ENCODE peak calls at places on chromosomes 11 and 22, in six cellular contexts. One of them, this sample, is unnamed.

GRCh38 chr11:438101-438844 is 3.5 kb downstream of the ANO9 start:
- DNase-seq in ascending aorta: no peak
- DNase-seq in tibial nerve: no peak
- DNase-seq in foreskin fibroblast: no peak
- DNase-seq in fibroblast of villous mesenchyme: no peak
- DNase-seq in mucosa of descending colon: no peak
- DNase-seq in this sample: no peak

GRCh38 chr22:21752276-21752675 is 16.7 kb upstream of the YPEL1 start:
- DNase-seq in foreskin fibroblast: no peak
- DNase-seq in mucosa of descending colon: no peak
- DNase-seq in tibial nerve: no peak
- DNase-seq in fibroblast of villous mesenchyme: no peak
- DNase-seq in ascending aorta: no peak
- DNase-seq in this sample: no peak

GRCh38 chr22:17807571-17808410 is 33.5 kb upstream of the BID start:
- DNase-seq in foreskin fibroblast: peak; percentile 44
- DNase-seq in mucosa of descending colon: no peak
- DNase-seq in tibial nerve: no peak
- DNase-seq in ascending aorta: no peak
- DNase-seq in fibroblast of villous mesenchyme: peak; percentile 70
- DNase-seq in this sample: no peak

GRCh38 chr11:12381875-12382274 is 4.5 kb downstream of the PARVA start:
- DNase-seq in tibial nerve: no peak
- DNase-seq in ascending aorta: no peak
- DNase-seq in mucosa of descending colon: no peak
- DNase-seq in fibroblast of villous mesenchyme: no peak
- DNase-seq in foreskin fibroblast: no peak
- DNase-seq in this sample: no peak

GRCh38 chr11:34926101-34926830 is 9.8 kb downstream of the PDHX start:
- DNase-seq in fibroblast of villous mesenchyme: peak; percentile 74
- DNase-seq in ascending aorta: no peak
- DNase-seq in foreskin fibroblast: peak; percentile 74
- DNase-seq in mucosa of descending colon: peak; percentile 36
- DNase-seq in tibial nerve: peak; percentile 28
- DNase-seq in this sample: no peak

GRCh38 chr22:17576475-17576874 is 13.2 kb downstream of the SLC25A18 start:
- DNase-seq in foreskin fibroblast: peak; percentile 92
- DNase-seq in tibial nerve: no peak
- DNase-seq in mucosa of descending colon: no peak
- DNase-seq in ascending aorta: no peak
- DNase-seq in fibroblast of villous mesenchyme: peak; percentile 31
- DNase-seq in this sample: no peak

GRCh38 chr11:4704054-4704789 is at the start of gene MMP26:
- DNase-seq in foreskin fibroblast: no peak
- DNase-seq in tibial nerve: no peak
- DNase-seq in fibroblast of villous mesenchyme: no peak
- DNase-seq in mucosa of descending colon: peak; percentile 4
- DNase-seq in ascending aorta: no peak
- DNase-seq in this sample: no peak

GRCh38 chr11:118074785-118075184 is 2.1 kb upstream of the TMPRSS4 start:
- DNase-seq in ascending aorta: no peak
- DNase-seq in tibial nerve: no peak
- DNase-seq in mucosa of descending colon: peak; percentile 57
- DNase-seq in fibroblast of villous mesenchyme: no peak
- DNase-seq in foreskin fibroblast: no peak
- DNase-seq in this sample: no peak

GRCh38 chr11:689630-690029 is 5.4 kb downstream of the DEAF1 start:
- DNase-seq in fibroblast of villous mesenchyme: no peak
- DNase-seq in mucosa of descending colon: no peak
- DNase-seq in ascending aorta: no peak
- DNase-seq in tibial nerve: no peak
- DNase-seq in foreskin fibroblast: no peak
- DNase-seq in this sample: no peak

GRCh38 chr11:1864216-1864615 is 11.3 kb downstream of the LSP1 start:
- DNase-seq in foreskin fibroblast: peak; percentile 55
- DNase-seq in tibial nerve: no peak
- DNase-seq in mucosa of descending colon: no peak
- DNase-seq in ascending aorta: no peak
- DNase-seq in fibroblast of villous mesenchyme: no peak
- DNase-seq in this sample: no peak

GRCh38 chr11:128481135-128481534 is 106.2 kb downstream of the ETS1 start:
- DNase-seq in mucosa of descending colon: no peak
- DNase-seq in tibial nerve: peak; percentile 76
- DNase-seq in ascending aorta: no peak
- DNase-seq in fibroblast of villous mesenchyme: peak; percentile 98
- DNase-seq in foreskin fibroblast: peak; percentile 86
- DNase-seq in this sample: no peak

GRCh38 chr11:10494636-10495463 is 39.8 kb downstream of the AMPD3 start:
- DNase-seq in foreskin fibroblast: no peak
- DNase-seq in ascending aorta: no peak
- DNase-seq in mucosa of descending colon: no peak
- DNase-seq in fibroblast of villous mesenchyme: no peak
- DNase-seq in tibial nerve: no peak
- DNase-seq in this sample: no peak

GRCh38 chr11:59204736-59205135 is 8.0 kb downstream of the MPEG1 start:
- DNase-seq in mucosa of descending colon: no peak
- DNase-seq in fibroblast of villous mesenchyme: no peak
- DNase-seq in ascending aorta: no peak
- DNase-seq in foreskin fibroblast: no peak
- DNase-seq in tibial nerve: no peak
- DNase-seq in this sample: no peak

GRCh38 chr11:1393038-1393710 is 3.4 kb downstream of the BRSK2 start:
- DNase-seq in fibroblast of villous mesenchyme: no peak
- DNase-seq in foreskin fibroblast: no peak
- DNase-seq in ascending aorta: no peak
- DNase-seq in tibial nerve: no peak
- DNase-seq in mucosa of descending colon: no peak
- DNase-seq in this sample: no peak

GRCh38 chr22:17198188-17199130 is 20.8 kb downstream of the ADA2 start:
- DNase-seq in tibial nerve: no peak
- DNase-seq in foreskin fibroblast: no peak
- DNase-seq in mucosa of descending colon: peak; percentile 38
- DNase-seq in fibroblast of villous mesenchyme: no peak
- DNase-seq in ascending aorta: no peak
- DNase-seq in this sample: no peak

GRCh38 chr11:62542111-62542745 is 4.4 kb downstream of the AHNAK start:
- DNase-seq in fibroblast of villous mesenchyme: no peak
- DNase-seq in mucosa of descending colon: peak; percentile 69
- DNase-seq in ascending aorta: no peak
- DNase-seq in foreskin fibroblast: no peak
- DNase-seq in tibial nerve: no peak
- DNase-seq in this sample: no peak

GRCh38 chr11:70445091-70445490 is 46.8 kb downstream of the CTTN start:
- DNase-seq in ascending aorta: no peak
- DNase-seq in tibial nerve: no peak
- DNase-seq in fibroblast of villous mesenchyme: no peak
- DNase-seq in foreskin fibroblast: no peak
- DNase-seq in mucosa of descending colon: no peak
- DNase-seq in this sample: no peak

GRCh38 chr11:70454197-70454767 is 56.0 kb downstream of the CTTN start:
- DNase-seq in mucosa of descending colon: no peak
- DNase-seq in fibroblast of villous mesenchyme: no peak
- DNase-seq in tibial nerve: no peak
- DNase-seq in ascending aorta: no peak
- DNase-seq in foreskin fibroblast: no peak
- DNase-seq in this sample: no peak

GRCh38 chr11:70443043-70444030 is 45.0 kb downstream of the CTTN start:
- DNase-seq in fibroblast of villous mesenchyme: no peak
- DNase-seq in tibial nerve: no peak
- DNase-seq in foreskin fibroblast: no peak
- DNase-seq in ascending aorta: no peak
- DNase-seq in mucosa of descending colon: no peak
- DNase-seq in this sample: no peak

GRCh38 chr11:70445605-70446004 is 47.3 kb downstream of the CTTN start:
- DNase-seq in fibroblast of villous mesenchyme: no peak
- DNase-seq in mucosa of descending colon: no peak
- DNase-seq in ascending aorta: no peak
- DNase-seq in foreskin fibroblast: no peak
- DNase-seq in tibial nerve: no peak
- DNase-seq in this sample: no peak

DNA sequence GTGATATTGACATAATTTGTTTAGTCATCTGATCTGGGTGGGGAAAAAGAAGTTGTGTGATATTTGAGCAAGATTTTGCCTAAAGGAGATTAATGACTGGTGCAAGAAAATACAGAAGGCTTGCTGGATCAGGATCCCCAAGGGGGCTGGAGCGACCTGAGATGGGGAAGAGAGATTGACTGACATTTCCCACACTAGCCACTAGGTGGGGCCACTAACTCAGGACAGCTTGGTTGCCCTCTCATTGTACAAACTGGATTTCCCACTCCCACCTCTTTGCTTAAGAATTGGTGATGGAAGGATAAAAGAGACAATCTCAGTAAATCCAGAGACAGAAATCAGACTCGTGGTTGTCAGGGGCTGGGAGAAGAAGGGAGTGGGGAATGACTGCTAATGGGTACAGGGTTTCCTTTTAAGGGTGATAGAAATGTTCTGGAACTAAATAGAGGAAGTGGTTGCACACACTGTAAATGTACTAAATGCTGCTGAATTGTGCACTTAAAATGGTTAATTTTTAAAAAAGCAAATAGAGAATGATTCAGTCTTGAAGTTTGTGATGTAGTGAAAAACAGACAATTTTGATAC is 50.7 kb downstream of the CTTN start:
- DNase-seq in tibial nerve: no peak
- DNase-seq in ascending aorta: no peak
- DNase-seq in foreskin fibroblast: no peak
- DNase-seq in fibroblast of villous mesenchyme: no peak
- DNase-seq in mucosa of descending colon: no peak
- DNase-seq in this sample: no peak
- TF ChIP-seq CTCF in tibial nerve: no peak
- TF ChIP-seq CTCF in ascending aorta: no peak
- TF ChIP-seq CTCF in foreskin fibroblast: peak; percentile 23
- TF ChIP-seq CTCF in fibroblast of villous mesenchyme: peak; percentile 46
- TF ChIP-seq CTCF in mucosa of descending colon: no peak
- TF ChIP-seq CTCF in this sample: no peak

DNA sequence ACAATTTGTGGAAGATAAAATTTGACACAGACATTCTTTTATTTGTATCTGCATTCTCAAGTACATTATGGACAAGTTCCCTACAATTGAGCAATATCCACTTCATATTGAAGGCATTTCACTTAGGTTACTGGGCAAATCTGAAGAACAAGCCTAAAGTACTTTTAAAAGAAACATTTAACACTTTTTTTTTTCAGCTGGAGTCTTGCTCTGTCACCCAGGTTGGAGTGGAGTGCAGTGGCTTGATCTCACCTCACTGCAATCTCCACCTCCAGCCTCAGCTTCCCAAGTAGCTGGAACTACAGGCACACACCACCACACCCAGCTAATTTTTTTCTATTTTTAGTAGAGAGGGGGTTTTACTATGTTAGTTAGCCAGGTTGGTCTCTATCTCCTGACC is 70.2 kb downstream of the OR4C45 start:
- DNase-seq in mucosa of descending colon: no peak
- DNase-seq in foreskin fibroblast: no peak
- DNase-seq in ascending aorta: no peak
- DNase-seq in tibial nerve: no peak
- DNase-seq in fibroblast of villous mesenchyme: no peak
- DNase-seq in this sample: no peak
- TF ChIP-seq CTCF in mucosa of descending colon: no peak
- TF ChIP-seq CTCF in foreskin fibroblast: no peak
- TF ChIP-seq CTCF in ascending aorta: no peak
- TF ChIP-seq CTCF in tibial nerve: no peak
- TF ChIP-seq CTCF in fibroblast of villous mesenchyme: no peak
- TF ChIP-seq CTCF in this sample: no peak

DNA sequence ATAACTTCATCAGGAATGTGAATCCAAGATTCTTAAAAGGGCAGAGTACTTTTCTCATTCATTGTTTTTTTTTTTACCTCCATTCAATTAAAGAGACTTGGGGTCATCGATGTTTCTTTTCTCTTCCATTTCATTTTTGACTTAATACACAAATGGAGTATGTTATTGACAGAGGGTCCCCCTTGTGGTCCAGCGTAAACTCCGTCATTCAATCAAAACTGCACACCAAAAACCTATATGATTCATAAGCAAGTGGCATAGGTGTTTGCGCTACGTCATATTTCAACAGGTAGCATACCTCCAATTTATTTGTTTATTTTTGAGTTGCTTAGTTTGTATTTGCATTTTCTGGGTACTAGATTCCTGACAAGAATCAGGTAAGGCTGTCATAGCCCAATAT is 12.7 kb upstream of the FOLH1 start:
- DNase-seq in fibroblast of villous mesenchyme: no peak
- DNase-seq in foreskin fibroblast: no peak
- DNase-seq in ascending aorta: no peak
- DNase-seq in tibial nerve: no peak
- DNase-seq in mucosa of descending colon: no peak
- DNase-seq in this sample: no peak
- TF ChIP-seq CTCF in fibroblast of villous mesenchyme: no peak
- TF ChIP-seq CTCF in foreskin fibroblast: no peak
- TF ChIP-seq CTCF in ascending aorta: no peak
- TF ChIP-seq CTCF in tibial nerve: no peak
- TF ChIP-seq CTCF in mucosa of descending colon: no peak
- TF ChIP-seq CTCF in this sample: no peak

DNA sequence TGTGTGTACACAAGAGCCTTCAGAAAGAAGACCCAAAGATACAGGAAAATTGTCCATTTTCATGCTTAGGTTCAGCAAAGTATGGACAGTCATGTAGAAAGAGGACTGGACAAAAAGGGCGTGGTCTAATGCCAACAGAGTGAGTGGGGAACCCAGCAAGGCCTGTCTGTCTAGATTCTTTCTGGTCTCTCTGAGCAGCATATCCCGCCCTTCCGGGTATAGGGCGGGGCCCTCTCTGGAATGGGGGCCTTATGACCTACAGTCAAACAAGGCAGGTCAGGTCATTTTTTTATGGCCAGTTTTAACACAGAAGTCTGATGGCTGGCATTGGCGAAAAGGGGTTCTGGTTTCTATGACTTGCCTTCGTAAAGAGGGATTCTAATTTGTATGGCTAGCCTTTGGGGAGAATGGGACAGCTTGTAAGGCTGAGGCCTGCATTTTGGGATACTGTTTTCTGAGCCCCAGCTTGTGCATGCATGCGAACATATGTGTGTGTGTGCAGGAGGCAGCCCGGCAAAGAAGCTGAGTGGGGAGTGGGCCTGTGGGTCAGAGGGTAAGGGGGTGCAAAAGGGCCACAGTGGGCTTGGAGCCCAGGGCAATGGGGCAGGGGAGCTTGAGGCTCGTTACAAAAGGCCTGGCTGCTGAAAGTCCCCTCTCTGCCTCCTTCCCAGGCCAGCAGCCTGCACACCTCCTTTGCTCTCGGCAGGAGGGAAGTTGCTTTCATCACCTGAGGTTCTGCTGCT is 130.5 kb upstream of the B3GAT1 start:
- DNase-seq in mucosa of descending colon: peak; percentile 78
- DNase-seq in fibroblast of villous mesenchyme: no peak
- DNase-seq in ascending aorta: no peak
- DNase-seq in foreskin fibroblast: no peak
- DNase-seq in tibial nerve: no peak
- DNase-seq in this sample: no peak
- TF ChIP-seq CTCF in mucosa of descending colon: no peak
- TF ChIP-seq CTCF in fibroblast of villous mesenchyme: no peak
- TF ChIP-seq CTCF in ascending aorta: no peak
- TF ChIP-seq CTCF in foreskin fibroblast: no peak
- TF ChIP-seq CTCF in tibial nerve: no peak
- TF ChIP-seq CTCF in this sample: no peak

DNA sequence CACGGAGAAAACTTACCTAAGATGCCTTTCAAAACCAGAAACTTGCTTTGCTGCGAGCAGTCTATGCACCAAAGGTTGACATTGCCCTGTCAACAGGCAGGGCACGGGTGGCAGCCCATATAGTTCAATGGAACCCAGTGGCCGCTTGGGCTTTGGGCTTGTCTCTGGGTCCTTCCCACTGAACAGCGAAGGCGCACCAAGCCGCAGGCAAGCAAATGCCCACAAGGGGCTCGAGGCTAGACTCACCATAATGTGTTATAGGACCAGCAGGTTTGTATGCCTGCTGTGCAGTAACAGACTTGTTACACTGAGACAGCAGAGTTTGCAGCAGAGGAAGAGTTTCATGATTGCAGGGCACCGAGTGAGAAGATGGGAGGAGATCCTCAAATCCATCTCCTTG is 20.3 kb downstream of the CLDN5 start:
- DNase-seq in foreskin fibroblast: no peak
- DNase-seq in tibial nerve: no peak
- DNase-seq in ascending aorta: no peak
- DNase-seq in mucosa of descending colon: no peak
- DNase-seq in fibroblast of villous mesenchyme: no peak
- DNase-seq in this sample: no peak
- TF ChIP-seq CTCF in foreskin fibroblast: no peak
- TF ChIP-seq CTCF in tibial nerve: no peak
- TF ChIP-seq CTCF in ascending aorta: no peak
- TF ChIP-seq CTCF in mucosa of descending colon: no peak
- TF ChIP-seq CTCF in fibroblast of villous mesenchyme: no peak
- TF ChIP-seq CTCF in this sample: no peak

This sample was measured in omental fat pad.